ENCODE peak calls at places on chromosomes 6 and 20, in six cellular contexts. Y, B, J, E, Z and X are unnamed samples.

GRCh38 chr6:91827151-91827550 is 1240.3 kb upstream of the MAP3K7 start:
- DNase-seq in E (no peak), J (no peak), B (no peak), Z (no peak), Y (no peak), X (no peak)

GRCh38 chr6:154621611-154622010 is 111.1 kb upstream of the CNKSR3 start:
- DNase-seq in J (no peak), Y (no peak), E (no peak), Z (no peak), B (no peak), X (no peak)

GRCh38 chr20:35318502-35319157 is 26.4 kb upstream of the FAM83C start:
- DNase-seq in J (no peak), Y (no peak), Z (no peak), B (peak), E (no peak), X (no peak)

GRCh38 chr6:36682328-36683144 is 4.0 kb downstream of the CDKN1A start:
- DNase-seq in B (peak), Z (peak), Y (no peak), J (no peak), E (peak), X (peak)

GRCh38 chr6:169041078-169041477 is 212.6 kb downstream of the THBS2 start:
- DNase-seq in Z (no peak), Y (no peak), J (no peak), B (no peak), E (no peak), X (no peak)

GRCh38 chr20:5513975-5514516 is 197.3 kb upstream of the PROKR2 start:
- DNase-seq in Y (no peak), Z (no peak), J (no peak), E (no peak), B (peak), X (no peak)

GRCh38 chr6:56891754-56892153 is 63.2 kb upstream of the BEND6 start:
- DNase-seq in Z (no peak), E (no peak), Y (no peak), B (no peak), J (no peak), X (no peak)

GRCh38 chr6:164068533-164068932 is 654.0 kb downstream of the QKI start:
- DNase-seq in E (no peak), B (no peak), J (no peak), Z (no peak), Y (no peak), X (no peak)

GRCh38 chr6:13431861-13432465 is 55.4 kb downstream of the GFOD1 start:
- DNase-seq in B (no peak), Y (no peak), Z (no peak), E (no peak), J (no peak), X (peak)

GRCh38 chr6:68559052-68559451 is 76.0 kb upstream of the ADGRB3 start:
- DNase-seq in Y (no peak), B (no peak), J (no peak), E (no peak), Z (no peak), X (no peak)

GRCh38 chr6:164085552-164086325 is 671.2 kb downstream of the QKI start:
- DNase-seq in J (no peak), Y (peak), B (no peak), E (no peak), Z (peak), X (no peak)

GRCh38 chr6:114144887-114145851 is 174.2 kb upstream of the HDAC2 start:
- DNase-seq in E (no peak), B (peak), Z (no peak), J (no peak), Y (no peak), X (no peak)

GRCh38 chr20:34506480-34506879 is 9.7 kb upstream of the DYNLRB1 start:
- DNase-seq in B (no peak), Y (no peak), J (no peak), Z (no peak), E (no peak), X (no peak)

GRCh38 chr20:17014217-17014616 is 212.6 kb upstream of the PCSK2 start:
- DNase-seq in B (no peak), Y (no peak), J (peak), E (no peak), Z (no peak), X (no peak)

GRCh38 chr6:79971195-79971594 is 23.8 kb upstream of the ELOVL4 start:
- DNase-seq in J (no peak), E (no peak), Z (no peak), B (no peak), Y (no peak), X (no peak)

GRCh38 chr6:144033816-144034540 is 25.9 kb upstream of the PLAGL1 start:
- DNase-seq in J (no peak), E (no peak), B (no peak), Z (no peak), Y (no peak), X (no peak)

GRCh38 chr20:21303872-21304586 is 898 bp downstream of the XRN2 start:
- DNase-seq in Z (no peak), Y (no peak), J (no peak), E (no peak), B (peak), X (no peak)

GRCh38 chr6:143583542-143584330 is 72.2 kb upstream of the FUCA2 start:
- DNase-seq in E (no peak), B (no peak), Y (no peak), Z (no peak), J (no peak), X (no peak)

GRCh38 chr6:85362652-85363310 is 87.1 kb upstream of the NT5E start:
- DNase-seq in Z (no peak), E (no peak), B (no peak), Y (no peak), J (no peak), X (no peak)

GRCh38 chr6:135537782-135538301 is 40.3 kb upstream of the AHI1 start:
- DNase-seq in J (no peak), Y (no peak), B (peak), Z (no peak), E (no peak), X (peak)

GRCh38 chr20:22305391-22305790 is 279.0 kb downstream of the FOXA2 start:
- DNase-seq in E (no peak), Y (no peak), J (no peak), Z (no peak), B (no peak), X (no peak)

GRCh38 chr6:76609160-76609559 is 536.7 kb upstream of the IMPG1 start:
- DNase-seq in Z (no peak), J (no peak), E (no peak), Y (no peak), B (no peak), X (no peak)

GRCh38 chr20:3818155-3819151 is 1.9 kb upstream of the AP5S1 start:
- DNase-seq in Z (no peak), E (peak), Y (no peak), B (peak), J (peak), X (no peak)

GRCh38 chr6:119313937-119314893 is 35.3 kb downstream of the MAN1A1 start:
- DNase-seq in Y (no peak), B (no peak), Z (no peak), J (no peak), E (no peak), X (peak)

GRCh38 chr20:3068986-3069900 is 2.2 kb upstream of the OXT start:
- DNase-seq in Z (no peak), B (peak), Y (no peak), J (no peak), E (no peak), X (peak)

GRCh38 chr20:58965270-58966064 is 15.6 kb upstream of the NELFCD start:
- DNase-seq in B (no peak), J (no peak), E (no peak), Y (no peak), Z (no peak), X (no peak)

GRCh38 chr20:51531141-51531710 is 11.3 kb downstream of the NFATC2 start:
- DNase-seq in B (peak), J (no peak), Z (no peak), E (no peak), Y (no peak), X (peak)

DNA sequence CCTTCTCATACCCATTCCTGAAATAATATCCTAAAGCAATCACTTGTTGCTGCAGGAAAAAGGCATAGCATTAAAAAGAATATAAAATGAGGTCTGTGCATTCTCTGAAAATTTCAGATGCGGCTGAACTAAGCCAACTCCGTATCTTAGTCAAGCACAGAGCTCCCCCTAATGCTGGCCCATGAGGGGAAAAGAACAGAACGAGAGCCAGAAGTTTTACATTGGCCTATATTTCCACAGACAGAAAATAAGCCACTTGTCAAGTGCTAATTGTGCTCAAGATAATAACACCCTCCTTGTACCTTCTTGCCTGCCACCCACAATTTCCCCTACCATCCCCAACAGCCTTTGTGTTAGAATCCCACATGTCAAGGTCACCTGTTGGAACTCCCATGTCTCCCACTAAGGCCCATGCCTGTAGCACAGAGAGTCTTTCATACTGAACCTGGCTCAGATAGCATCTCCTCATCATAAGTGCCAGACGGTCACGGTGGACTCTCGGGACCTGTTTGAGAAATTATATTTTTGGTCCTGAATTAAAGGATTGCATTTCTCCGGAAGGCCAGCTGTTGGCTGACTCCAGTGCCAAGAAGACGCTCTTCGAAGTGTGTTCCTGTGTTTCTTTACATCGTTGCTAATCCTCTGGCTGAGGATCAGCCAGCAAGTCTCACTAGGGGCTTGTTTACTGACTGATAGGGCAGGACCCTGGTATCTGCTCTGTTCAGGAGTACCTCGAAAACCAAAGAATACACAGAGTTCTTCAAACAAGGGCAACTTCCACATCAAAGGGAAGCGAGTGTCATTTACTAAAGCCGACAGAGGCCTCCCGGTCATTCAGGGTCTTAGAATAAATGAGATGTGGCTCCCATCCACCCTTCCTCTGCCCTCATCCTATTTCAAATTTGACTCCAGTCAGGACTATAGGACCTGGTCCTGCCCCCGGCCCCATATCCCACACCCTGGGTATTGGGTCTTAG is 183.4 kb upstream of the FBXL4 start:
- DNase-seq in E (no peak), Y (no peak), B (no peak), J (no peak), Z (no peak), X (no peak)
- TF ChIP-seq CTCF in E (no peak), Y (no peak), B (no peak), J (no peak), Z (no peak), X (no peak)

DNA sequence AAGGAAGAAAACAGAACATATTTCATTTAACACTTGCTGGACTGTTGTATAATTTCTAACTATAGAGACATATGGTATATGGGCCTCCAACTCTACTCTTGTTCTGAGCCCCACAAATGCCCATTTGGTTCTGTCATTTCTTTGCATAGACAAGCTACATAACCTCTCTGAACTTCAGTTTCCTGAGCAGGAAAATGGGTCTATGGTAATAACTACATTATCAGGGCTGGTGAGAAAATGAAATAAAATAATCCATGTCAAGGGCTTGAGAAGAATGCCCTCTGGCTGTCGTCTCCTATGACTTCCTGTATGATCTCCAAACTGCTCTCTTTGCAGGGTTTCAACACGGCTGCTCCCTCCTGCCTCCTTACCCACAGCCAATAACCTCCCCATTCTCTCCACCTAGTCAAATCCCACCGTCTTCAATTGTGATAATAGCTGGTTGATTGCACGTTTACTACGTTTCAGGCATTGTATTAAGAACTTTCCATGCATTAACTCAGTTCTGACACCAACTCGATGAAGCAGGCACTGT is 12.0 kb downstream of the ZCCHC3 start:
- DNase-seq in E (no peak), J (no peak), Z (no peak), Y (no peak), B (no peak), X (no peak)
- TF ChIP-seq CTCF in E (no peak), J (no peak), Z (no peak), Y (no peak), B (no peak), X (no peak)

DNA sequence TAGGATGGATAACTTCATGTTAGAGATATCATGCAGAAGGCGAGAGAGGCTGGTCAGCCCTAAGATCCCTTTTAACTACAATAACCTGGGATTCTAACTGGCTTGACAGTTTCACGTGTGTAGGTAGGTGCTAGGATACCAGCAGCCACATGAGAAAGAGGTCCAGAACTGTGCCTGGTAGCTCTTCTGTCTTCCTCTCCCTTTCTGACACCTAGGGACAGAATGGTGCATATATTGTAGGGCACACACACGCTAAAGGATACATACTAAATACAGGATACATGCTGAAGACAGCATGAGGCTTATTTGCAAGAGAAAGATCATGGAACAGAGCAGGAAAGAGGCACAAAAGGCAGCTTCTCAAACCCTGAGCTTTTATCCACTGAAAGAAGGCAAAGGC is 3.4 kb downstream of the SLC22A23 start:
- DNase-seq in J (no peak), Y (no peak), B (no peak), E (no peak), Z (no peak), X (no peak)
- TF ChIP-seq CTCF in J (no peak), Y (no peak), B (no peak), E (no peak), Z (no peak), X (no peak)

GRCh38 chr6:108562503-108562993 is 1.8 kb downstream of the FOXO3 start:
- DNase-seq in E (peak), Y (peak), B (peak), Z (peak), J (peak), X (no peak)
- TF ChIP-seq CTCF in E (no peak), Y (no peak), B (no peak), Z (no peak), J (no peak), X (no peak)

GRCh38 chr6:1869766-1870165 is 260.1 kb downstream of the FOXC1 start:
- DNase-seq in E (no peak), Y (no peak), J (no peak), Z (no peak), B (no peak), X (no peak)
- TF ChIP-seq CTCF in E (no peak), Y (no peak), J (no peak), Z (no peak), B (no peak), X (no peak)

GRCh38 chr20:41394931-41395668 is 28.5 kb upstream of the EMILIN3 start:
- DNase-seq in E (no peak), J (no peak), Z (no peak), B (no peak), Y (no peak), X (no peak)
- TF ChIP-seq CTCF in E (no peak), J (no peak), Z (no peak), B (no peak), Y (no peak), X (no peak)

GRCh38 chr6:158595223-158595622 is 35.3 kb downstream of the TMEM181 start:
- DNase-seq in Z (no peak), E (no peak), B (no peak), Y (no peak), J (no peak), X (no peak)
- TF ChIP-seq CTCF in Z (no peak), E (no peak), B (peak), Y (no peak), J (peak), X (peak)

GRCh38 chr6:16311763-16312162 is 73.4 kb downstream of the GMPR start:
- DNase-seq in J (no peak), Z (no peak), E (no peak), Y (no peak), B (no peak), X (no peak)
- TF ChIP-seq CTCF in J (no peak), Z (no peak), E (no peak), Y (no peak), B (no peak), X (no peak)

GRCh38 chr6:139173822-139174221 is 38.9 kb downstream of the HECA start:
- DNase-seq in J (no peak), Y (no peak), E (no peak), B (no peak), Z (no peak), X (no peak)

GRCh38 chr6:139172567-139172966 is 37.7 kb downstream of the HECA start:
- DNase-seq in Y (no peak), Z (no peak), B (no peak), E (no peak), J (no peak), X (peak)

GRCh38 chr6:139172151-139172550 is 37.3 kb downstream of the HECA start:
- DNase-seq in E (no peak), J (no peak), Y (no peak), Z (no peak), B (no peak), X (no peak)

GRCh38 chr6:139175389-139175788 is 40.5 kb downstream of the HECA start:
- DNase-seq in J (no peak), Y (no peak), Z (no peak), B (no peak), E (no peak), X (no peak)

DNA sequence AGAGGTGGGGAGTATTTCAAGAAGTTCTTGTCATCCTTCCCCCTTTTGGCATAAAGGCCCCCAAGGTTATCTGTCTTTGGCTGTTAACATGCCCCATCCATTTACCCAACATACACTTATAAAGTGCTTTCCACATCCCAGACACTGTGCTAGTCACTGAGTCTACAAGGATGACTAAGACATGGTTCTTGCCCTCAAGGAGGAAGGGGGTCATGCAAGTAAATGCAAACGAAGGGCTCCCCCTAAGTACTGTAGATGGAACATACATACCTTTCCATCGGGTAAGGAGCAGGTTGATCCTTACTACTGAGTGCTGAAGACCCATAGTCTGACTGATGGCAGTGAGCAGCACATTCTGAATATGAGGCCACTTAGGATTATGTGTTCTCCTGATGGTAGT is 38.3 kb downstream of the HECA start:
- DNase-seq in Y (no peak), B (no peak), Z (no peak), E (no peak), J (no peak), X (peak)
- TF ChIP-seq CTCF in Y (no peak), B (no peak), Z (no peak), E (no peak), J (no peak), X (peak)